ENCODE peak calls at places on chromosomes 12 and 14, in four cellular contexts. One of them, this sample, is unnamed.

GRCh38 chr14:72611956-72612500 is 281.9 kb downstream of the DPF3 start:
- DNase-seq in fibroblast of lung: no peak
- DNase-seq in left lung: no peak
- DNase-seq in AG04450: no peak
- DNase-seq in this sample: no peak

GRCh38 chr12:90090929-90091651 is 382.5 kb upstream of the ATP2B1 start:
- DNase-seq in fibroblast of lung: peak; percentile 96
- DNase-seq in AG04450: peak; percentile 63
- DNase-seq in left lung: no peak
- DNase-seq in this sample: no peak

GRCh38 chr12:130141105-130141504 is 21.2 kb upstream of the FZD10 start:
- DNase-seq in AG04450: no peak
- DNase-seq in fibroblast of lung: no peak
- DNase-seq in left lung: no peak
- DNase-seq in this sample: no peak

GRCh38 chr14:36988568-36988967 is 183.8 kb downstream of the SLC25A21 start:
- DNase-seq in AG04450: no peak
- DNase-seq in left lung: no peak
- DNase-seq in fibroblast of lung: peak; percentile 4
- DNase-seq in this sample: no peak

GRCh38 chr14:21505009-21505553 is 6.1 kb downstream of the METTL3 start:
- DNase-seq in fibroblast of lung: no peak
- DNase-seq in AG04450: no peak
- DNase-seq in left lung: no peak
- DNase-seq in this sample: no peak

GRCh38 chr12:100401660-100402059 is 44.8 kb downstream of the SLC17A8 start:
- DNase-seq in left lung: no peak
- DNase-seq in fibroblast of lung: peak; percentile 45
- DNase-seq in AG04450: no peak
- DNase-seq in this sample: no peak

GRCh38 chr14:67547224-67547780 is 14.2 kb downstream of the PLEKHH1 start:
- DNase-seq in fibroblast of lung: no peak
- DNase-seq in left lung: no peak
- DNase-seq in AG04450: no peak
- DNase-seq in this sample: no peak

GRCh38 chr12:5830121-5830520 is 114.9 kb downstream of the ANO2 start:
- DNase-seq in AG04450: no peak
- DNase-seq in fibroblast of lung: no peak
- DNase-seq in left lung: no peak
- DNase-seq in this sample: no peak

GRCh38 chr14:66359500-66359899 is 126.7 kb upstream of the CCDC196 start:
- DNase-seq in AG04450: peak; percentile 50
- DNase-seq in left lung: no peak
- DNase-seq in fibroblast of lung: peak; percentile 75
- DNase-seq in this sample: no peak

GRCh38 chr12:47837190-47838171 is 17.8 kb upstream of the HDAC7 start:
- DNase-seq in left lung: no peak
- DNase-seq in AG04450: no peak
- DNase-seq in fibroblast of lung: peak; percentile 75
- DNase-seq in this sample: peak; percentile 78

GRCh38 chr12:126915309-126915708 is 1351.7 kb upstream of the TMEM132C start:
- DNase-seq in fibroblast of lung: no peak
- DNase-seq in left lung: no peak
- DNase-seq in AG04450: no peak
- DNase-seq in this sample: no peak
- H3K9me3 ChIP-seq in fibroblast of lung: no peaks in the 10 kb centered on the region
- H3K9me3 ChIP-seq in left lung: no peaks in the 10 kb centered on the region
- H3K9me3 ChIP-seq in AG04450: peaks cover 13% of the 10 kb centered on the region
- H3K9me3 ChIP-seq in this sample: no peaks in the 10 kb centered on the region

DNA sequence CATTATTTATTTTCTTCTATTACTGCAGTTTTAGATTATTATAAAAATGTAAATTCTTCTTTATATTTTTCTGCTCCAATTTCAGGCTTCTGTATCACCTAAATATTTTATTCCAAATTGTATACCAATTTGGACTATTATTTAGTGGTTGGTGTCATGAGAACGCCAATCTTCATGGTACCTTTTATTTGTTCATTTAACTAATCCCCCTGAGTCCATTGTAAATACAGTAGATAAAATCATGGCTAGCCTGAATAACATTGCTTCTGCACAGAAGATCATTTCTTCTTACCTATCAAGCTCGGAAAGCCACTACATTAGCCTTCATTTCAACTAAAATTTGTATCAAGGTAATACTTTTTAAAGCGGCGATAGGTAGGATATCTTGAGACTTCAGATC is at the start of gene OR6C75:
- DNase-seq in AG04450: no peak
- DNase-seq in fibroblast of lung: no peak
- DNase-seq in left lung: no peak
- DNase-seq in this sample: no peak
- H3K9me3 ChIP-seq in AG04450: no peaks in the 10 kb centered on the region
- H3K9me3 ChIP-seq in fibroblast of lung: no peaks in the 10 kb centered on the region
- H3K9me3 ChIP-seq in left lung: no peaks in the 10 kb centered on the region
- H3K9me3 ChIP-seq in this sample: no peaks in the 10 kb centered on the region

GRCh38 chr12:34304001-34304400 is 281.7 kb downstream of the ALG10 start:
- DNase-seq in left lung: peak; percentile 59
- DNase-seq in fibroblast of lung: no peak
- DNase-seq in AG04450: no peak
- DNase-seq in this sample: no peak
- H3K9me3 ChIP-seq in left lung: no peaks in the 10 kb centered on the region
- H3K9me3 ChIP-seq in fibroblast of lung: no peaks in the 10 kb centered on the region
- H3K9me3 ChIP-seq in AG04450: peaks cover 100% of the 10 kb centered on the region
- H3K9me3 ChIP-seq in this sample: no peaks in the 10 kb centered on the region

DNA sequence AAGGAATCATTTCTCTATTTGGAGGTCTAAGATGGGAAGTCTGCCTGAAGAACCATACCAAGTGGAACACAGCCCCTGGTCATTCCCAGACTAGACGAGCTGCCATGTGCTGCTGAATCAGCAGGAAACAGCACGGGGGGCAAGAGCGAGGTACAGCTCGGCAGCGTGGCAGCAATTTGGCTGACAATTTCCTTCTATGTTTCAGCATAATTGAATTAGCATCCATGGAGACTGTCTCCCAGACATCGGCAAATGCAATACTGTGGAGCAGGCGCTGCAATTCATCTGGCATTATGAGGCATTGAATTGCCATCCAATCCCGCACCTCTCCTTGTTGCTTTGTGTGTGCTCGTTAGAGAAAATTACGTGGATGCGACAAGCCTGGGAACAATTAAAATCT is 46.0 kb upstream of the CCDC60 start:
- DNase-seq in left lung: no peak
- DNase-seq in AG04450: no peak
- DNase-seq in fibroblast of lung: no peak
- DNase-seq in this sample: no peak
- H3K9me3 ChIP-seq in left lung: no peaks in the 10 kb centered on the region
- H3K9me3 ChIP-seq in AG04450: peaks cover 7% of the 10 kb centered on the region
- H3K9me3 ChIP-seq in fibroblast of lung: no peaks in the 10 kb centered on the region
- H3K9me3 ChIP-seq in this sample: no peaks in the 10 kb centered on the region

GRCh38 chr12:37546206-37546605 is 770.4 kb upstream of the ALG10B start:
- DNase-seq in fibroblast of lung: no peak
- DNase-seq in left lung: no peak
- DNase-seq in AG04450: no peak
- DNase-seq in this sample: peak; percentile 21
- H3K9me3 ChIP-seq in fibroblast of lung: no peaks in the 10 kb centered on the region
- H3K9me3 ChIP-seq in left lung: no peaks in the 10 kb centered on the region
- H3K9me3 ChIP-seq in AG04450: peaks cover 71% of the 10 kb centered on the region
- H3K9me3 ChIP-seq in this sample: no peaks in the 10 kb centered on the region

GRCh38 chr12:34357791-34358190 is 335.5 kb downstream of the ALG10 start:
- DNase-seq in left lung: no peak
- DNase-seq in AG04450: no peak
- DNase-seq in fibroblast of lung: no peak
- DNase-seq in this sample: no peak

GRCh38 chr12:34361721-34362316 is 339.5 kb downstream of the ALG10 start:
- DNase-seq in left lung: no peak
- DNase-seq in AG04450: no peak
- DNase-seq in fibroblast of lung: no peak
- DNase-seq in this sample: no peak

GRCh38 chr12:34368079-34368478 is 345.8 kb downstream of the ALG10 start:
- DNase-seq in AG04450: no peak
- DNase-seq in left lung: no peak
- DNase-seq in fibroblast of lung: no peak
- DNase-seq in this sample: no peak

GRCh38 chr12:34358198-34358597 is 335.9 kb downstream of the ALG10 start:
- DNase-seq in AG04450: no peak
- DNase-seq in left lung: no peak
- DNase-seq in fibroblast of lung: no peak
- DNase-seq in this sample: no peak

DNA sequence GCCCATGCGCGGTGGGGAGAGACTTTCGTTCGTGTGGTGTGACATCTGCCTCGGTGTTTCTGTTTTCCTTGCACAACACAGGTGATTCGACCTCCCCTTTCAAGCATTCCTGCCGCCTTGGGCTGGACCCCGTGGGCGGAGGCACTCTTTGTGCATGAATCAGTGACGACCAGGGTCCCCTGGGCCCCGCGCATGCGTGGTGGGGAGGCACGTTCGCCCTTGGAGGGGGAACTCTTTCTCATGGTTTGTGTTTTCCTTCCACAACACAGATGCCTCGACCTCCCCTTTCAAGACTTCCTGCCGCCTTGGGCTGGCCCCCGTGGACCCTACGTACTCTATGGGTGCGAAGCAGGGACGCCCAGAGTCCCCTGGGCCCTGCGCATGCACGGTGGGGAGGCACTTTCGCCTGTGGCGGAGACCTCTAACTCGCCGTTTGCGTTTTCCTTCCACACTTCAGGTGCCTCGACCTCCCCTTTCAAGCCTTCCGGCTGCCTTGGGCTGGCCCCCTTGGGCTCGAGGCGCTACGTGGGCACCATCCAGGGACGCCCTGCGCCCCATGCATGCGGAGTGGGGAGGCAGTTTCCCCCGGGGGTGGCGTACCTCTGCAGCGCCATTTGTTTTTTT is 340.9 kb downstream of the ALG10 start:
- DNase-seq in fibroblast of lung: no peak
- DNase-seq in AG04450: no peak
- DNase-seq in left lung: no peak
- DNase-seq in this sample: no peak
- H3K9me3 ChIP-seq in fibroblast of lung: no peaks in the 10 kb centered on the region
- H3K9me3 ChIP-seq in AG04450: peaks cover 100% of the 10 kb centered on the region
- H3K9me3 ChIP-seq in left lung: no peaks in the 10 kb centered on the region
- H3K9me3 ChIP-seq in this sample: peaks cover 3% of the 10 kb centered on the region

GRCh38 chr14:69491226-69491625 is 6.7 kb downstream of the PLEKHD1 start:
- DNase-seq in left lung: no peak
- DNase-seq in AG04450: no peak
- DNase-seq in fibroblast of lung: no peak
- DNase-seq in this sample: peak; percentile 1

GRCh38 chr14:69489495-69489894 is 5.0 kb downstream of the PLEKHD1 start:
- DNase-seq in left lung: no peak
- DNase-seq in fibroblast of lung: no peak
- DNase-seq in AG04450: no peak
- DNase-seq in this sample: peak; percentile 8

GRCh38 chr14:69487771-69488170 is 3.2 kb downstream of the PLEKHD1 start:
- DNase-seq in left lung: no peak
- DNase-seq in AG04450: no peak
- DNase-seq in fibroblast of lung: no peak
- DNase-seq in this sample: no peak

GRCh38 chr14:69493038-69493437 is 8.5 kb downstream of the PLEKHD1 start:
- DNase-seq in AG04450: no peak
- DNase-seq in fibroblast of lung: no peak
- DNase-seq in left lung: no peak
- DNase-seq in this sample: peak; percentile 8

DNA sequence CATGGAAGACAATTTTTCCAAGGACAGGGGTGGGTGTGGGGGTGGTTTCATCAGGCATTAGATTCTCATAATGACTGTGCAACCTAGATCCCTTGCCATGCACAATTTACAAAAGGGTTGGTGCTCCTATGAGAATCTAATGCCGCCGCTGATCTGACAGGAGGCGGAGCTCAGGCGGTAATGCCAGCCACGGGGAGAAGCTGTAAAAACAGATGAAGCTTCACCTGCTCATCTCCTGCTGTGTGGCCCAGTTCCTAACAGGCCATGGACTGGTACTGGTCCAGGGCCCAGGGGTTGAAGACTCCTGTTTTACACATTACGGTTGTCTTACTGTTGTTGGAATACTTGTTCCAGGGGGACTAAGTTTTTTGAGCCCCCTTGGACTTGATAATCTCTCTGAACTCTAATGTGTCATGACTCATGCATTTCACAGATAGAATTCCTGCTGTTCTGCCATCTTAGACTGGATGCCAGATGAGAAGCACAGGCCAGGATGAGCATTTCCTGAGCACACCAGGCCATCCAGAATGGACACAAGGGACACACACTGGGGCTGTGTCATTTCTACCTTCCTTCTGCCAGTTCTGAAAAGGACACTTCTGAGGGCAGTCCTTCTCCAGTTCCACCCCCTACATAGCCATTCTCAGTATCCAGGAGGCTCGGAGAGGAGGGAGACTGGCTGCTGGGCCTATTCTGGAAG is 5.8 kb downstream of the PLEKHD1 start:
- DNase-seq in left lung: no peak
- DNase-seq in fibroblast of lung: no peak
- DNase-seq in AG04450: no peak
- DNase-seq in this sample: peak; percentile 26
- H3K9me3 ChIP-seq in left lung: no peaks in the 10 kb centered on the region
- H3K9me3 ChIP-seq in fibroblast of lung: no peaks in the 10 kb centered on the region
- H3K9me3 ChIP-seq in AG04450: no peaks in the 10 kb centered on the region
- H3K9me3 ChIP-seq in this sample: no peaks in the 10 kb centered on the region